ENCODE peak calls at places on chromosome 4, in eight cellular contexts. One of them, this sample, is unnamed.
A peak's percentile ranks its signal among the peaks of the same experiment; 100 is the strongest.

GRCh38 chr4:143773998-143774898 is 73.8 kb upstream of the FREM3 start:
- DNase-seq in cortex of kidney: no peak
- DNase-seq in Calu3: peak; percentile 63
- DNase-seq in HS-5: peak; percentile 20
- DNase-seq in activated naive CD4-positive, alpha-beta T cell treated with Interleukin-2 at 50 U/mL for 16 hours: peak; percentile 29
- DNase-seq in GM06990: peak; percentile 20
- DNase-seq in A673: peak; percentile 72
- DNase-seq in neural progenitor cell: peak; percentile 73
- DNase-seq in this sample: peak; percentile 24

GRCh38 chr4:170091069-170091696 is 1.4 kb upstream of the AADAT start:
- DNase-seq in cortex of kidney: no peak
- DNase-seq in Calu3: peak; percentile 7
- DNase-seq in HS-5: no peak
- DNase-seq in activated naive CD4-positive, alpha-beta T cell treated with Interleukin-2 at 50 U/mL for 16 hours: no peak
- DNase-seq in GM06990: no peak
- DNase-seq in A673: no peak
- DNase-seq in neural progenitor cell: no peak
- DNase-seq in this sample: no peak

GRCh38 chr4:173181769-173182374 is 13.3 kb downstream of the GALNT7 start:
- DNase-seq in cortex of kidney: no peak
- DNase-seq in Calu3: no peak
- DNase-seq in HS-5: no peak
- DNase-seq in activated naive CD4-positive, alpha-beta T cell treated with Interleukin-2 at 50 U/mL for 16 hours: no peak
- DNase-seq in GM06990: no peak
- DNase-seq in A673: no peak
- DNase-seq in neural progenitor cell: no peak
- DNase-seq in this sample: no peak

GRCh38 chr4:15779336-15779735 is 1.2 kb downstream of the CD38 start:
- DNase-seq in cortex of kidney: no peak
- DNase-seq in Calu3: peak; percentile 21
- DNase-seq in HS-5: no peak
- DNase-seq in activated naive CD4-positive, alpha-beta T cell treated with Interleukin-2 at 50 U/mL for 16 hours: no peak
- DNase-seq in GM06990: no peak
- DNase-seq in A673: peak; percentile 69
- DNase-seq in neural progenitor cell: peak; percentile 71
- DNase-seq in this sample: peak; percentile 18

GRCh38 chr4:130197946-130198345 is 1102.0 kb downstream of the C4orf33 start:
- DNase-seq in cortex of kidney: no peak
- DNase-seq in Calu3: no peak
- DNase-seq in HS-5: no peak
- DNase-seq in activated naive CD4-positive, alpha-beta T cell treated with Interleukin-2 at 50 U/mL for 16 hours: no peak
- DNase-seq in GM06990: no peak
- DNase-seq in A673: no peak
- DNase-seq in neural progenitor cell: no peak
- DNase-seq in this sample: no peak

GRCh38 chr4:34148322-34148908 is 2095.9 kb downstream of the ARAP2 start:
- DNase-seq in cortex of kidney: no peak
- DNase-seq in Calu3: no peak
- DNase-seq in HS-5: no peak
- DNase-seq in activated naive CD4-positive, alpha-beta T cell treated with Interleukin-2 at 50 U/mL for 16 hours: no peak
- DNase-seq in GM06990: no peak
- DNase-seq in A673: no peak
- DNase-seq in neural progenitor cell: no peak
- DNase-seq in this sample: no peak

GRCh38 chr4:4334798-4335520 is 44.9 kb downstream of the ZBTB49 start:
- DNase-seq in cortex of kidney: no peak
- DNase-seq in Calu3: peak; percentile 77
- DNase-seq in HS-5: peak; percentile 15
- DNase-seq in activated naive CD4-positive, alpha-beta T cell treated with Interleukin-2 at 50 U/mL for 16 hours: peak; percentile 76
- DNase-seq in GM06990: peak; percentile 32
- DNase-seq in A673: peak; percentile 58
- DNase-seq in neural progenitor cell: peak; percentile 77
- DNase-seq in this sample: no peak

GRCh38 chr4:47856713-47857112 is 18.8 kb upstream of the CORIN start:
- DNase-seq in cortex of kidney: no peak
- DNase-seq in Calu3: no peak
- DNase-seq in HS-5: no peak
- DNase-seq in activated naive CD4-positive, alpha-beta T cell treated with Interleukin-2 at 50 U/mL for 16 hours: no peak
- DNase-seq in GM06990: no peak
- DNase-seq in A673: no peak
- DNase-seq in neural progenitor cell: no peak
- DNase-seq in this sample: no peak

GRCh38 chr4:52783069-52783468 is 31.8 kb upstream of the ERVMER34-1 start:
- DNase-seq in cortex of kidney: no peak
- DNase-seq in Calu3: no peak
- DNase-seq in HS-5: no peak
- DNase-seq in activated naive CD4-positive, alpha-beta T cell treated with Interleukin-2 at 50 U/mL for 16 hours: no peak
- DNase-seq in GM06990: no peak
- DNase-seq in A673: no peak
- DNase-seq in neural progenitor cell: no peak
- DNase-seq in this sample: no peak

GRCh38 chr4:123609829-123610228 is 213.2 kb downstream of the SPRY1 start:
- DNase-seq in cortex of kidney: no peak
- DNase-seq in Calu3: no peak
- DNase-seq in HS-5: no peak
- DNase-seq in activated naive CD4-positive, alpha-beta T cell treated with Interleukin-2 at 50 U/mL for 16 hours: no peak
- DNase-seq in GM06990: no peak
- DNase-seq in A673: no peak
- DNase-seq in neural progenitor cell: no peak
- DNase-seq in this sample: no peak

GRCh38 chr4:7813674-7814073 is 126.0 kb downstream of the AFAP1 start:
- DNase-seq in cortex of kidney: no peak
- DNase-seq in Calu3: no peak
- DNase-seq in HS-5: no peak
- DNase-seq in activated naive CD4-positive, alpha-beta T cell treated with Interleukin-2 at 50 U/mL for 16 hours: no peak
- DNase-seq in GM06990: no peak
- DNase-seq in A673: no peak
- DNase-seq in neural progenitor cell: no peak
- DNase-seq in this sample: peak; percentile 94

GRCh38 chr4:25013756-25014737 is 16.7 kb downstream of the LGI2 start:
- DNase-seq in cortex of kidney: no peak
- DNase-seq in Calu3: no peak
- DNase-seq in HS-5: no peak
- DNase-seq in activated naive CD4-positive, alpha-beta T cell treated with Interleukin-2 at 50 U/mL for 16 hours: no peak
- DNase-seq in GM06990: no peak
- DNase-seq in A673: peak; percentile 43
- DNase-seq in neural progenitor cell: no peak
- DNase-seq in this sample: no peak

GRCh38 chr4:73607375-73608026 is 12.7 kb downstream of the RASSF6 start:
- DNase-seq in cortex of kidney: no peak
- DNase-seq in Calu3: no peak
- DNase-seq in HS-5: no peak
- DNase-seq in activated naive CD4-positive, alpha-beta T cell treated with Interleukin-2 at 50 U/mL for 16 hours: no peak
- DNase-seq in GM06990: no peak
- DNase-seq in A673: no peak
- DNase-seq in neural progenitor cell: no peak
- DNase-seq in this sample: no peak

GRCh38 chr4:20618010-20618409 is 82.2 kb upstream of the PACRGL start:
- DNase-seq in cortex of kidney: no peak
- DNase-seq in Calu3: no peak
- DNase-seq in HS-5: no peak
- DNase-seq in activated naive CD4-positive, alpha-beta T cell treated with Interleukin-2 at 50 U/mL for 16 hours: no peak
- DNase-seq in GM06990: no peak
- DNase-seq in A673: no peak
- DNase-seq in neural progenitor cell: peak; percentile 57
- DNase-seq in this sample: no peak

GRCh38 chr4:81162752-81163458 is 52.1 kb downstream of the PRKG2 start:
- DNase-seq in cortex of kidney: no peak
- DNase-seq in Calu3: no peak
- DNase-seq in HS-5: no peak
- DNase-seq in activated naive CD4-positive, alpha-beta T cell treated with Interleukin-2 at 50 U/mL for 16 hours: no peak
- DNase-seq in GM06990: no peak
- DNase-seq in A673: no peak
- DNase-seq in neural progenitor cell: no peak
- DNase-seq in this sample: no peak

GRCh38 chr4:28481565-28481964 is 1620.9 kb downstream of the STIM2 start:
- DNase-seq in cortex of kidney: no peak
- DNase-seq in Calu3: peak; percentile 3
- DNase-seq in HS-5: no peak
- DNase-seq in activated naive CD4-positive, alpha-beta T cell treated with Interleukin-2 at 50 U/mL for 16 hours: no peak
- DNase-seq in GM06990: no peak
- DNase-seq in A673: no peak
- DNase-seq in neural progenitor cell: no peak
- DNase-seq in this sample: no peak

GRCh38 chr4:125187621-125188176 is 127.1 kb upstream of the FAT4 start:
- DNase-seq in cortex of kidney: no peak
- DNase-seq in Calu3: no peak
- DNase-seq in HS-5: no peak
- DNase-seq in activated naive CD4-positive, alpha-beta T cell treated with Interleukin-2 at 50 U/mL for 16 hours: no peak
- DNase-seq in GM06990: no peak
- DNase-seq in A673: no peak
- DNase-seq in neural progenitor cell: no peak
- DNase-seq in this sample: no peak

GRCh38 chr4:55125087-55125721 is at the start of gene KDR:
- DNase-seq in cortex of kidney: no peak
- DNase-seq in Calu3: peak; percentile 17
- DNase-seq in HS-5: no peak
- DNase-seq in activated naive CD4-positive, alpha-beta T cell treated with Interleukin-2 at 50 U/mL for 16 hours: no peak
- DNase-seq in GM06990: peak; percentile 3
- DNase-seq in A673: peak; percentile 30
- DNase-seq in neural progenitor cell: peak; percentile 90
- DNase-seq in this sample: no peak

GRCh38 chr4:119693127-119693526 is 64.5 kb upstream of the PDE5A start:
- DNase-seq in cortex of kidney: no peak
- DNase-seq in Calu3: no peak
- DNase-seq in HS-5: no peak
- DNase-seq in activated naive CD4-positive, alpha-beta T cell treated with Interleukin-2 at 50 U/mL for 16 hours: no peak
- DNase-seq in GM06990: no peak
- DNase-seq in A673: no peak
- DNase-seq in neural progenitor cell: no peak
- DNase-seq in this sample: no peak

GRCh38 chr4:19239565-19239964 is 1012.1 kb upstream of the SLIT2 start:
- DNase-seq in cortex of kidney: no peak
- DNase-seq in Calu3: no peak
- DNase-seq in HS-5: peak; percentile 82
- DNase-seq in activated naive CD4-positive, alpha-beta T cell treated with Interleukin-2 at 50 U/mL for 16 hours: no peak
- DNase-seq in GM06990: no peak
- DNase-seq in A673: peak; percentile 16
- DNase-seq in neural progenitor cell: no peak
- DNase-seq in this sample: peak; percentile 85

GRCh38 chr4:142404191-142404611 is 441.9 kb downstream of the INPP4B start:
- DNase-seq in cortex of kidney: no peak
- DNase-seq in Calu3: no peak
- DNase-seq in HS-5: no peak
- DNase-seq in activated naive CD4-positive, alpha-beta T cell treated with Interleukin-2 at 50 U/mL for 16 hours: peak; percentile 67
- DNase-seq in GM06990: no peak
- DNase-seq in A673: peak; percentile 43
- DNase-seq in neural progenitor cell: no peak
- DNase-seq in this sample: no peak

GRCh38 chr4:87038837-87039715 is 104.3 kb downstream of the AFF1 start:
- DNase-seq in cortex of kidney: no peak
- DNase-seq in Calu3: peak; percentile 56
- DNase-seq in HS-5: peak; percentile 66
- DNase-seq in activated naive CD4-positive, alpha-beta T cell treated with Interleukin-2 at 50 U/mL for 16 hours: no peak
- DNase-seq in GM06990: peak; percentile 23
- DNase-seq in A673: peak; percentile 45
- DNase-seq in neural progenitor cell: peak; percentile 95
- DNase-seq in this sample: peak; percentile 77

GRCh38 chr4:6907658-6908191 is 1.9 kb upstream of the TBC1D14 start:
- DNase-seq in cortex of kidney: no peak
- DNase-seq in Calu3: peak; percentile 54
- DNase-seq in HS-5: no peak
- DNase-seq in activated naive CD4-positive, alpha-beta T cell treated with Interleukin-2 at 50 U/mL for 16 hours: no peak
- DNase-seq in GM06990: no peak
- DNase-seq in A673: no peak
- DNase-seq in neural progenitor cell: peak; percentile 77
- DNase-seq in this sample: no peak

GRCh38 chr4:107037188-107037587 is 1.1 kb upstream of the DKK2 start:
- DNase-seq in cortex of kidney: no peak
- DNase-seq in Calu3: no peak
- DNase-seq in HS-5: no peak
- DNase-seq in activated naive CD4-positive, alpha-beta T cell treated with Interleukin-2 at 50 U/mL for 16 hours: no peak
- DNase-seq in GM06990: no peak
- DNase-seq in A673: peak; percentile 87
- DNase-seq in neural progenitor cell: peak; percentile 83
- DNase-seq in this sample: no peak

GRCh38 chr4:76809594-76810305 is 88.2 kb downstream of the SOWAHB start:
- DNase-seq in cortex of kidney: no peak
- DNase-seq in Calu3: no peak
- DNase-seq in HS-5: no peak
- DNase-seq in activated naive CD4-positive, alpha-beta T cell treated with Interleukin-2 at 50 U/mL for 16 hours: no peak
- DNase-seq in GM06990: no peak
- DNase-seq in A673: no peak
- DNase-seq in neural progenitor cell: no peak
- DNase-seq in this sample: no peak

GRCh38 chr4:107951551-107951950 is 20.2 kb downstream of the CYP2U1 start:
- DNase-seq in cortex of kidney: no peak
- DNase-seq in Calu3: no peak
- DNase-seq in HS-5: peak; percentile 29
- DNase-seq in activated naive CD4-positive, alpha-beta T cell treated with Interleukin-2 at 50 U/mL for 16 hours: no peak
- DNase-seq in GM06990: no peak
- DNase-seq in A673: no peak
- DNase-seq in neural progenitor cell: no peak
- DNase-seq in this sample: peak; percentile 82

GRCh38 chr4:54318904-54319303 is 89.8 kb downstream of the PDGFRA start:
- DNase-seq in cortex of kidney: no peak
- DNase-seq in Calu3: peak; percentile 2
- DNase-seq in HS-5: peak; percentile 2
- DNase-seq in activated naive CD4-positive, alpha-beta T cell treated with Interleukin-2 at 50 U/mL for 16 hours: no peak
- DNase-seq in GM06990: no peak
- DNase-seq in A673: peak; percentile 37
- DNase-seq in neural progenitor cell: peak; percentile 70
- DNase-seq in this sample: peak; percentile 27

GRCh38 chr4:182212211-182212761 is 30.9 kb upstream of the TENM3 start:
- DNase-seq in cortex of kidney: no peak
- DNase-seq in Calu3: no peak
- DNase-seq in HS-5: no peak
- DNase-seq in activated naive CD4-positive, alpha-beta T cell treated with Interleukin-2 at 50 U/mL for 16 hours: no peak
- DNase-seq in GM06990: no peak
- DNase-seq in A673: no peak
- DNase-seq in neural progenitor cell: peak; percentile 69
- DNase-seq in this sample: peak; percentile 49

GRCh38 chr4:184568770-184569169 is 80.5 kb downstream of the CASP3 start:
- DNase-seq in cortex of kidney: no peak
- DNase-seq in Calu3: no peak
- DNase-seq in HS-5: no peak
- DNase-seq in activated naive CD4-positive, alpha-beta T cell treated with Interleukin-2 at 50 U/mL for 16 hours: no peak
- DNase-seq in GM06990: peak; percentile 32
- DNase-seq in A673: peak; percentile 29
- DNase-seq in neural progenitor cell: no peak
- DNase-seq in this sample: no peak

GRCh38 chr4:23194751-23195150 is 502.0 kb downstream of the GBA3 start:
- DNase-seq in cortex of kidney: no peak
- DNase-seq in Calu3: no peak
- DNase-seq in HS-5: no peak
- DNase-seq in activated naive CD4-positive, alpha-beta T cell treated with Interleukin-2 at 50 U/mL for 16 hours: no peak
- DNase-seq in GM06990: no peak
- DNase-seq in A673: no peak
- DNase-seq in neural progenitor cell: no peak
- DNase-seq in this sample: no peak

GRCh38 chr4:10299601-10300000 is 157.6 kb downstream of the ZNF518B start:
- DNase-seq in cortex of kidney: no peak
- DNase-seq in Calu3: no peak
- DNase-seq in HS-5: no peak
- DNase-seq in activated naive CD4-positive, alpha-beta T cell treated with Interleukin-2 at 50 U/mL for 16 hours: no peak
- DNase-seq in GM06990: no peak
- DNase-seq in A673: no peak
- DNase-seq in neural progenitor cell: no peak
- DNase-seq in this sample: no peak

GRCh38 chr4:38815879-38816782 is 11.5 kb upstream of the TLR1 start:
- DNase-seq in cortex of kidney: no peak
- DNase-seq in Calu3: no peak
- DNase-seq in HS-5: no peak
- DNase-seq in activated naive CD4-positive, alpha-beta T cell treated with Interleukin-2 at 50 U/mL for 16 hours: no peak
- DNase-seq in GM06990: peak; percentile 58
- DNase-seq in A673: no peak
- DNase-seq in neural progenitor cell: no peak
- DNase-seq in this sample: no peak

GRCh38 chr4:89356086-89356485 is 48.5 kb upstream of the GPRIN3 start:
- DNase-seq in cortex of kidney: no peak
- DNase-seq in Calu3: no peak
- DNase-seq in HS-5: no peak
- DNase-seq in activated naive CD4-positive, alpha-beta T cell treated with Interleukin-2 at 50 U/mL for 16 hours: no peak
- DNase-seq in GM06990: no peak
- DNase-seq in A673: no peak
- DNase-seq in neural progenitor cell: no peak
- DNase-seq in this sample: no peak

GRCh38 chr4:129138762-129139496 is 43.0 kb downstream of the C4orf33 start:
- DNase-seq in cortex of kidney: no peak
- DNase-seq in Calu3: no peak
- DNase-seq in HS-5: no peak
- DNase-seq in activated naive CD4-positive, alpha-beta T cell treated with Interleukin-2 at 50 U/mL for 16 hours: no peak
- DNase-seq in GM06990: no peak
- DNase-seq in A673: no peak
- DNase-seq in neural progenitor cell: no peak
- DNase-seq in this sample: no peak